ENCODE peak calls at places on chromosomes 6 and 20, in six cellular contexts. One of them, this sample, is unnamed. For H3K9me3, the result is how much of the 10 kb centered on the place peaks cover.

GRCh38 chr6:22785036-22785435 is 215.7 kb downstream of the HDGFL1 start:
- DNase-seq in GM12878: no peak
- DNase-seq in H1: no peak
- DNase-seq in neural progenitor cell: peak
- DNase-seq in mammary epithelial cell: no peak
- DNase-seq in MM.1S: no peak
- DNase-seq in this sample: no peak

GRCh38 chr6:34414999-34415858 is 10.6 kb downstream of the RPS10 start:
- DNase-seq in H1: no peak
- DNase-seq in neural progenitor cell: no peak
- DNase-seq in GM12878: no peak
- DNase-seq in mammary epithelial cell: peak
- DNase-seq in MM.1S: peak
- DNase-seq in this sample: peak

GRCh38 chr20:63527184-63527583 is 6.6 kb downstream of the PPDPF start:
- DNase-seq in MM.1S: no peak
- DNase-seq in H1: no peak
- DNase-seq in mammary epithelial cell: no peak
- DNase-seq in GM12878: no peak
- DNase-seq in neural progenitor cell: no peak
- DNase-seq in this sample: no peak

GRCh38 chr6:118751072-118751471 is 99.7 kb upstream of the CEP85L start:
- DNase-seq in H1: no peak
- DNase-seq in MM.1S: no peak
- DNase-seq in GM12878: no peak
- DNase-seq in neural progenitor cell: no peak
- DNase-seq in mammary epithelial cell: no peak
- DNase-seq in this sample: no peak

GRCh38 chr6:140671926-140672325 is 1297.5 kb upstream of the CITED2 start:
- DNase-seq in neural progenitor cell: peak
- DNase-seq in GM12878: no peak
- DNase-seq in MM.1S: no peak
- DNase-seq in mammary epithelial cell: peak
- DNase-seq in H1: no peak
- DNase-seq in this sample: no peak

GRCh38 chr6:137767931-137768690 is 98.9 kb upstream of the TNFAIP3 start:
- DNase-seq in GM12878: peak
- DNase-seq in neural progenitor cell: no peak
- DNase-seq in mammary epithelial cell: peak
- DNase-seq in H1: no peak
- DNase-seq in MM.1S: peak
- DNase-seq in this sample: no peak

GRCh38 chr6:56361812-56362211 is 114.4 kb upstream of the COL21A1 start:
- DNase-seq in GM12878: no peak
- DNase-seq in mammary epithelial cell: no peak
- DNase-seq in H1: no peak
- DNase-seq in neural progenitor cell: no peak
- DNase-seq in MM.1S: no peak
- DNase-seq in this sample: no peak

GRCh38 chr6:139231206-139231605 is 60.6 kb downstream of the TXLNB start:
- DNase-seq in neural progenitor cell: no peak
- DNase-seq in MM.1S: no peak
- DNase-seq in GM12878: no peak
- DNase-seq in H1: no peak
- DNase-seq in mammary epithelial cell: no peak
- DNase-seq in this sample: no peak

GRCh38 chr6:3026811-3027626 is 27.3 kb downstream of the NQO2 start:
- DNase-seq in mammary epithelial cell: no peak
- DNase-seq in GM12878: peak
- DNase-seq in MM.1S: peak
- DNase-seq in H1: no peak
- DNase-seq in neural progenitor cell: peak
- DNase-seq in this sample: no peak

GRCh38 chr6:89184344-89184743 is 32.8 kb downstream of the GABRR1 start:
- DNase-seq in mammary epithelial cell: no peak
- DNase-seq in H1: no peak
- DNase-seq in MM.1S: no peak
- DNase-seq in neural progenitor cell: peak
- DNase-seq in GM12878: no peak
- DNase-seq in this sample: no peak

GRCh38 chr20:61812771-61813485 is 252.8 kb downstream of the TAF4 start:
- DNase-seq in neural progenitor cell: no peak
- DNase-seq in MM.1S: no peak
- DNase-seq in GM12878: no peak
- DNase-seq in H1: no peak
- DNase-seq in mammary epithelial cell: peak
- DNase-seq in this sample: no peak

GRCh38 chr6:79671605-79672266 is 40.6 kb downstream of the SH3BGRL2 start:
- DNase-seq in neural progenitor cell: no peak
- DNase-seq in H1: no peak
- DNase-seq in GM12878: no peak
- DNase-seq in MM.1S: no peak
- DNase-seq in mammary epithelial cell: peak
- DNase-seq in this sample: no peak

GRCh38 chr6:60643870-60644269 is 1642.2 kb downstream of the KHDRBS2 start:
- DNase-seq in GM12878: no peak
- DNase-seq in H1: no peak
- DNase-seq in MM.1S: no peak
- DNase-seq in mammary epithelial cell: no peak
- DNase-seq in neural progenitor cell: peak
- DNase-seq in this sample: no peak

GRCh38 chr6:130886965-130887364 is 59.8 kb downstream of the SMLR1 start:
- DNase-seq in neural progenitor cell: no peak
- DNase-seq in MM.1S: no peak
- DNase-seq in GM12878: no peak
- DNase-seq in mammary epithelial cell: no peak
- DNase-seq in H1: no peak
- DNase-seq in this sample: no peak
- H3K9me3 ChIP-seq in neural progenitor cell: under half
- H3K9me3 ChIP-seq in MM.1S: under half
- H3K9me3 ChIP-seq in GM12878: under half
- H3K9me3 ChIP-seq in mammary epithelial cell: under half
- H3K9me3 ChIP-seq in H1: under half
- H3K9me3 ChIP-seq in this sample: under half

DNA sequence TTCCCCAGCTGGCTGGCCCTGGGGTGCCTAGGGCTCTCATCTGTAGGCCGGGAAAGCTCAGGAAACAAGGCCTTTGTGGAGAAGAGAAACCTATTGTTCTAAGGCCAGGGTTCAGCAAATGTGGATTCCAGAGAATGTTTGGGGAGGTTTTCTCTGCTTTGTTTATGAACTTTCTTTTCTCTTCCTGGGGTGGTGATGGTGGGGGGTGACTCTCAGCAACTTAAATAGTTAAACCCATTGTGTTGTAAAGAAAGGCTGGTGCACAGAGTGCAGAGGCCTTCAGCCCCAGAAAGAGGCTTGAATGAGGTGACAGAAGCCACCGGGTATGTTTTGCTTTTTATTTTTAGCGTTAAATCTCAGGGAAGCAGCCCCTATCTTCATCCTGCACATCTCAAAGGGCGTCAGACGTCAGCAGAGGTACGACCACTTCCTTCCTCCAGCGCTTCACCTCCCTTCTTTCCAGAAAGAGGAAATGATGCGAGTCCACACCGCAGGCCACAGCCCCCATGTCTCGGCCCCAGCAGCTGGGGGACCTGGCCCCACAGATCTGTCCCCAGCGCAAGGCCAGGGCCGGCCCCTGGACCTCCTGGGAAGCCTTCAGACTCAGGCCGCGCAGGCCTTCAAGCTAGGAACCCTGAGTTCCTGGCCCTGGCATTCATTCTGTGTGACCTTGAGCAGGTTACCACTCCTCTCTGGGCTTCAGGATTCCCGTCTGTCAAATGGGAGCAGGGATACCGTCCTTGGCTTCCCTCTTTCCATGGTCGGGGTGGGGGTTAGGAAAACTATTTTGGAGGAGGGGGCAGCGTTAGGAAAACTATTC is 605 bp upstream of the PPP1R16B start:
- DNase-seq in H1: peak
- DNase-seq in neural progenitor cell: peak
- DNase-seq in mammary epithelial cell: no peak
- DNase-seq in MM.1S: peak
- DNase-seq in GM12878: peak
- DNase-seq in this sample: no peak
- H3K9ac ChIP-seq in H1: peak
- H3K9ac ChIP-seq in neural progenitor cell: no peak
- H3K9ac ChIP-seq in mammary epithelial cell: no peak
- H3K9ac ChIP-seq in MM.1S: peak
- H3K9ac ChIP-seq in GM12878: peak
- H3K9ac ChIP-seq in this sample: no peak

DNA sequence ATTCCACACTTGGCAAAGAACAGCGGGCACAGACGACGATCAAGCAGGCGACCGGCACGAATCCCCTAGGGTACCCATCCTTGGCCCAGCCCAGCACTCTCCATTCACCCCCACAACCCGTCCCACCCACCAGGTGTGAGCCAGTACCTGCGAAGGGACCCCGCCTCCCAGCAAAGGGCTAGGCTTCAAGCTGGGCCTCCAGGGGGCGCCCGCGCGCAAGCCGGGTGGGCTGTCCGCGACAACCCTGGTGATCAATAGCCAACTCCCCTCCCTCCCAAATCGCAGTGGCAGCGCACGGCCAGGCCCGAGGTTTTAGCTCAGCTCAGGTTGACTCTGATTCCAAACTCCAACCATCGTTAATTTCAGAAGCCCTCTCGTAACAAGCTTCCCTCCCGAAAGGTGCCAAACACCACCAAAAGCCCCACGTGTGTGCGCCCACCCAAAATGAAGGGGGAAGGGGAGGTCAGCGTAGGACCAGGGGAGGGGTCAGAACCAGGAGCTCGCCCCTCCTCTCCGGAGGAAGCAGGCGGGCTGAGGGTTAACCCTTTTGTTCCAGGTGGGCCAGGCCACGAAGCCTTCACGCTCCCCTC is 2.1 kb downstream of the SALL4 start:
- DNase-seq in GM12878: no peak
- DNase-seq in H1: peak
- DNase-seq in mammary epithelial cell: peak
- DNase-seq in MM.1S: peak
- DNase-seq in neural progenitor cell: peak
- DNase-seq in this sample: no peak
- TF ChIP-seq EZH2 in GM12878: no peak
- TF ChIP-seq EZH2 in H1: no peak
- TF ChIP-seq EZH2 in mammary epithelial cell: peak
- TF ChIP-seq EZH2 in MM.1S: no peak
- TF ChIP-seq EZH2 in neural progenitor cell: no peak
- TF ChIP-seq EZH2 in this sample: no peak

DNA sequence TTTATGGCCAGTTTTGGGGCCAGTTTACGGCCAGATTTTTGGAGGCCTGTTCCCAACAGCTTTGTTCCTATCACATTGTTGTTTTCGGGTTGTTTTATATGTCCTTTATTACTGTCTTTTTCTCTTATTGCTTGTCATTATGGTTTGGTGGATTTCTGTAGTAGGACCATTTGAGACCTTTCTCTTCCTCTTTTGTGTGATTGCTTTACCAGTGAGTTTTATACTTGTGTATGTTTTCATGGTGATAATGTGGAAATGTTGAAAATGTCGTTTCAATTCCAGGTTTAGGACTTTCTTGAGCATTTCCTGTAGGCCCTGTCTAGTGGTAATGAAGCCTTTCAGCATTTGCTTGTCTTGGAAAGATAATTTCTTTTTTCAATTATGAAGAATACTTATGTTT is 17.8 kb downstream of the HLA-B start:
- DNase-seq in MM.1S: no peak
- DNase-seq in GM12878: no peak
- DNase-seq in mammary epithelial cell: no peak
- DNase-seq in H1: no peak
- DNase-seq in neural progenitor cell: no peak
- DNase-seq in this sample: no peak
- H3K9me3 ChIP-seq in MM.1S: under half
- H3K9me3 ChIP-seq in GM12878: under half
- H3K9me3 ChIP-seq in mammary epithelial cell: under half
- H3K9me3 ChIP-seq in H1: under half
- H3K9me3 ChIP-seq in neural progenitor cell: under half
- H3K9me3 ChIP-seq in this sample: under half

GRCh38 chr6:52609968-52610367 is 33.1 kb upstream of the TRAM2 start:
- DNase-seq in neural progenitor cell: no peak
- DNase-seq in mammary epithelial cell: no peak
- DNase-seq in GM12878: no peak
- DNase-seq in MM.1S: no peak
- DNase-seq in H1: no peak
- DNase-seq in this sample: no peak

GRCh38 chr6:52610745-52611355 is 34.0 kb upstream of the TRAM2 start:
- DNase-seq in neural progenitor cell: no peak
- DNase-seq in GM12878: no peak
- DNase-seq in MM.1S: no peak
- DNase-seq in H1: no peak
- DNase-seq in mammary epithelial cell: peak
- DNase-seq in this sample: no peak

GRCh38 chr6:52616271-52616670 is 39.4 kb upstream of the TRAM2 start:
- DNase-seq in neural progenitor cell: no peak
- DNase-seq in GM12878: no peak
- DNase-seq in MM.1S: no peak
- DNase-seq in mammary epithelial cell: no peak
- DNase-seq in H1: no peak
- DNase-seq in this sample: no peak

GRCh38 chr6:52612336-52613096 is 35.7 kb upstream of the TRAM2 start:
- DNase-seq in H1: no peak
- DNase-seq in neural progenitor cell: no peak
- DNase-seq in mammary epithelial cell: no peak
- DNase-seq in MM.1S: no peak
- DNase-seq in GM12878: no peak
- DNase-seq in this sample: no peak

GRCh38 chr6:52611833-52612232 is 35.0 kb upstream of the TRAM2 start:
- DNase-seq in MM.1S: no peak
- DNase-seq in GM12878: no peak
- DNase-seq in H1: no peak
- DNase-seq in neural progenitor cell: no peak
- DNase-seq in mammary epithelial cell: no peak
- DNase-seq in this sample: no peak
- H3K9ac ChIP-seq in MM.1S: no peak
- H3K9ac ChIP-seq in GM12878: no peak
- H3K9ac ChIP-seq in H1: no peak
- H3K9ac ChIP-seq in neural progenitor cell: no peak
- H3K9ac ChIP-seq in mammary epithelial cell: no peak
- H3K9ac ChIP-seq in this sample: no peak

GRCh38 chr20:57867181-57867803 is 157.5 kb upstream of the PMEPA1 start:
- DNase-seq in mammary epithelial cell: no peak
- DNase-seq in H1: no peak
- DNase-seq in GM12878: no peak
- DNase-seq in MM.1S: no peak
- DNase-seq in neural progenitor cell: no peak
- DNase-seq in this sample: no peak
- TF ChIP-seq EZH2 in mammary epithelial cell: no peak
- TF ChIP-seq EZH2 in H1: no peak
- TF ChIP-seq EZH2 in GM12878: no peak
- TF ChIP-seq EZH2 in MM.1S: no peak
- TF ChIP-seq EZH2 in neural progenitor cell: no peak
- TF ChIP-seq EZH2 in this sample: no peak

GRCh38 chr6:5061152-5061551 is 24.0 kb upstream of the PPP1R3G start:
- DNase-seq in neural progenitor cell: no peak
- DNase-seq in MM.1S: peak
- DNase-seq in H1: no peak
- DNase-seq in mammary epithelial cell: no peak
- DNase-seq in GM12878: no peak
- DNase-seq in this sample: no peak
- H3K9me3 ChIP-seq in neural progenitor cell: under half
- H3K9me3 ChIP-seq in MM.1S: under half
- H3K9me3 ChIP-seq in H1: under half
- H3K9me3 ChIP-seq in mammary epithelial cell: under half
- H3K9me3 ChIP-seq in GM12878: under half
- H3K9me3 ChIP-seq in this sample: under half